ENCODE peak calls at places on chromosomes 12 and 14, in seven cellular contexts. One of them, this sample, is unnamed.
A peak's percentile ranks its signal among the peaks of the same experiment; 100 is the strongest.

GRCh38 chr12:22262309-22262708 is 72.2 kb downstream of the ST8SIA1 start:
- DNase-seq in fibroblast of lung: peak; percentile 42
- DNase-seq in SW 1271: no peak
- DNase-seq in IMR-90: no peak
- DNase-seq in hepatocyte: no peak
- DNase-seq in left colon: no peak
- DNase-seq in cardiac fibroblast: no peak
- DNase-seq in this sample: no peak

GRCh38 chr14:104680806-104681688 is 8.4 kb upstream of the INF2 start:
- DNase-seq in fibroblast of lung: peak; percentile 80
- DNase-seq in SW 1271: no peak
- DNase-seq in IMR-90: peak; percentile 85
- DNase-seq in hepatocyte: peak; percentile 76
- DNase-seq in left colon: peak; percentile 73
- DNase-seq in cardiac fibroblast: peak; percentile 86
- DNase-seq in this sample: peak; percentile 70

GRCh38 chr12:69329669-69330428 is 18.3 kb upstream of the LYZ start:
- DNase-seq in fibroblast of lung: no peak
- DNase-seq in SW 1271: no peak
- DNase-seq in IMR-90: no peak
- DNase-seq in hepatocyte: no peak
- DNase-seq in left colon: no peak
- DNase-seq in cardiac fibroblast: no peak
- DNase-seq in this sample: no peak

GRCh38 chr14:63727231-63727735 is 582 bp downstream of the SGPP1 start:
- DNase-seq in fibroblast of lung: peak; percentile 42
- DNase-seq in SW 1271: no peak
- DNase-seq in IMR-90: peak; percentile 46
- DNase-seq in hepatocyte: peak; percentile 66
- DNase-seq in left colon: peak; percentile 55
- DNase-seq in cardiac fibroblast: peak; percentile 38
- DNase-seq in this sample: peak; percentile 32

GRCh38 chr12:93813972-93814821 is 137.0 kb downstream of the CRADD start:
- DNase-seq in fibroblast of lung: peak; percentile 99
- DNase-seq in SW 1271: no peak
- DNase-seq in IMR-90: peak; percentile 94
- DNase-seq in hepatocyte: peak; percentile 74
- DNase-seq in left colon: peak; percentile 31
- DNase-seq in cardiac fibroblast: peak; percentile 93
- DNase-seq in this sample: peak; percentile 93

GRCh38 chr14:67717048-67717447 is 15.4 kb downstream of the RDH12 start:
- DNase-seq in fibroblast of lung: no peak
- DNase-seq in SW 1271: no peak
- DNase-seq in IMR-90: no peak
- DNase-seq in hepatocyte: no peak
- DNase-seq in left colon: no peak
- DNase-seq in cardiac fibroblast: no peak
- DNase-seq in this sample: no peak

GRCh38 chr12:100632445-100632892 is 59.0 kb downstream of the GAS2L3 start:
- DNase-seq in fibroblast of lung: no peak
- DNase-seq in SW 1271: no peak
- DNase-seq in IMR-90: no peak
- DNase-seq in hepatocyte: no peak
- DNase-seq in left colon: no peak
- DNase-seq in cardiac fibroblast: no peak
- DNase-seq in this sample: no peak

GRCh38 chr14:94919896-94920295 is 150.0 kb upstream of the GSC start:
- DNase-seq in fibroblast of lung: no peak
- DNase-seq in SW 1271: no peak
- DNase-seq in IMR-90: no peak
- DNase-seq in hepatocyte: no peak
- DNase-seq in left colon: no peak
- DNase-seq in cardiac fibroblast: no peak
- DNase-seq in this sample: no peak

GRCh38 chr14:86296173-86296572 is 766.2 kb downstream of the FLRT2 start:
- DNase-seq in fibroblast of lung: peak; percentile 70
- DNase-seq in SW 1271: no peak
- DNase-seq in IMR-90: peak; percentile 80
- DNase-seq in hepatocyte: no peak
- DNase-seq in left colon: no peak
- DNase-seq in cardiac fibroblast: peak; percentile 0
- DNase-seq in this sample: no peak

GRCh38 chr12:124687695-124688301 is 120.4 kb upstream of the NCOR2 start:
- DNase-seq in fibroblast of lung: peak; percentile 39
- DNase-seq in SW 1271: no peak
- DNase-seq in IMR-90: no peak
- DNase-seq in hepatocyte: no peak
- DNase-seq in left colon: no peak
- DNase-seq in cardiac fibroblast: peak; percentile 35
- DNase-seq in this sample: no peak